ENCODE peak calls at places on chromosomes 16 and 17, in five cellular contexts. One of them, this sample, is unnamed.

GRCh38 chr17:78341559-78342437 is 18.1 kb downstream of the SOCS3 start:
- DNase-seq in endodermal cell: peak; percentile 92
- DNase-seq in ovary: peak; percentile 90
- DNase-seq in substantia nigra: peak; percentile 84
- DNase-seq in IMR-90: peak; percentile 74
- DNase-seq in this sample: peak; percentile 78

GRCh38 chr17:40399185-40399584 is 18.5 kb downstream of the TOP2A start:
- DNase-seq in ovary: no peak
- DNase-seq in IMR-90: peak; percentile 74
- DNase-seq in endodermal cell: no peak
- DNase-seq in substantia nigra: no peak
- DNase-seq in this sample: peak; percentile 77

GRCh38 chr16:81315271-81316175 is 761 bp downstream of the GAN start:
- DNase-seq in ovary: peak; percentile 72
- DNase-seq in substantia nigra: peak; percentile 27
- DNase-seq in endodermal cell: peak; percentile 63
- DNase-seq in IMR-90: peak; percentile 51
- DNase-seq in this sample: peak; percentile 61

GRCh38 chr16:3800019-3800418 is 80.5 kb downstream of the CREBBP start:
- DNase-seq in substantia nigra: no peak
- DNase-seq in endodermal cell: no peak
- DNase-seq in IMR-90: no peak
- DNase-seq in ovary: no peak
- DNase-seq in this sample: no peak

GRCh38 chr16:19733551-19733950 is 15.5 kb downstream of the IQCK start:
- DNase-seq in ovary: no peak
- DNase-seq in substantia nigra: no peak
- DNase-seq in endodermal cell: no peak
- DNase-seq in IMR-90: no peak
- DNase-seq in this sample: no peak

GRCh38 chr17:38777641-38778250 is 21.6 kb downstream of the PIP4K2B start:
- DNase-seq in substantia nigra: no peak
- DNase-seq in IMR-90: peak; percentile 44
- DNase-seq in endodermal cell: no peak
- DNase-seq in ovary: no peak
- DNase-seq in this sample: no peak

GRCh38 chr17:57915980-57916757 is 39.0 kb downstream of the CUEDC1 start:
- DNase-seq in ovary: peak; percentile 44
- DNase-seq in IMR-90: peak; percentile 26
- DNase-seq in substantia nigra: peak; percentile 39
- DNase-seq in endodermal cell: peak; percentile 83
- DNase-seq in this sample: no peak

GRCh38 chr16:53899471-53899870 is 195.5 kb downstream of the FTO start:
- DNase-seq in IMR-90: no peak
- DNase-seq in ovary: no peak
- DNase-seq in substantia nigra: no peak
- DNase-seq in endodermal cell: no peak
- DNase-seq in this sample: no peak

GRCh38 chr17:32143525-32143865 is 1.2 kb downstream of the RHOT1 start:
- DNase-seq in endodermal cell: no peak
- DNase-seq in substantia nigra: no peak
- DNase-seq in IMR-90: no peak
- DNase-seq in ovary: no peak
- DNase-seq in this sample: no peak

GRCh38 chr17:78351449-78352006 is 8.3 kb downstream of the SOCS3 start:
- DNase-seq in IMR-90: peak; percentile 98
- DNase-seq in substantia nigra: peak; percentile 74
- DNase-seq in ovary: peak; percentile 99
- DNase-seq in endodermal cell: peak; percentile 95
- DNase-seq in this sample: peak; percentile 29

GRCh38 chr17:50316016-50316587 is 29.8 kb upstream of the XYLT2 start:
- DNase-seq in ovary: no peak
- DNase-seq in endodermal cell: peak; percentile 9
- DNase-seq in substantia nigra: no peak
- DNase-seq in IMR-90: no peak
- DNase-seq in this sample: no peak

GRCh38 chr16:89921699-89922476 is 1.3 kb upstream of the TUBB3 start:
- DNase-seq in substantia nigra: no peak
- DNase-seq in endodermal cell: peak; percentile 89
- DNase-seq in IMR-90: peak; percentile 94
- DNase-seq in ovary: peak; percentile 81
- DNase-seq in this sample: peak; percentile 50

GRCh38 chr16:53207810-53208752 is 153.3 kb downstream of the CHD9 start:
- DNase-seq in ovary: no peak
- DNase-seq in endodermal cell: peak; percentile 78
- DNase-seq in IMR-90: peak; percentile 83
- DNase-seq in substantia nigra: no peak
- DNase-seq in this sample: peak; percentile 91

GRCh38 chr16:23590181-23590580 is 5.9 kb downstream of the NDUFAB1 start:
- DNase-seq in substantia nigra: no peak
- DNase-seq in endodermal cell: no peak
- DNase-seq in IMR-90: no peak
- DNase-seq in ovary: no peak
- DNase-seq in this sample: no peak

GRCh38 chr16:55661842-55662479 is 6.2 kb downstream of the SLC6A2 start:
- DNase-seq in ovary: no peak
- DNase-seq in substantia nigra: no peak
- DNase-seq in endodermal cell: no peak
- DNase-seq in IMR-90: no peak
- DNase-seq in this sample: no peak

GRCh38 chr17:79794659-79795511 is 2.0 kb downstream of the CBX8 start:
- DNase-seq in endodermal cell: peak; percentile 78
- DNase-seq in ovary: no peak
- DNase-seq in IMR-90: no peak
- DNase-seq in substantia nigra: no peak
- DNase-seq in this sample: no peak

GRCh38 chr17:27782791-27783206 is 17.5 kb downstream of the NOS2 start:
- DNase-seq in endodermal cell: no peak
- DNase-seq in IMR-90: no peak
- DNase-seq in ovary: no peak
- DNase-seq in substantia nigra: no peak
- DNase-seq in this sample: no peak

GRCh38 chr16:11757671-11758545 is 15.3 kb upstream of the TXNDC11 start:
- DNase-seq in IMR-90: peak; percentile 70
- DNase-seq in substantia nigra: no peak
- DNase-seq in endodermal cell: no peak
- DNase-seq in ovary: no peak
- DNase-seq in this sample: no peak

GRCh38 chr16:1042776-1043349 is 29.7 kb upstream of the SSTR5 start:
- DNase-seq in ovary: no peak
- DNase-seq in endodermal cell: no peak
- DNase-seq in IMR-90: no peak
- DNase-seq in substantia nigra: no peak
- DNase-seq in this sample: no peak

DNA sequence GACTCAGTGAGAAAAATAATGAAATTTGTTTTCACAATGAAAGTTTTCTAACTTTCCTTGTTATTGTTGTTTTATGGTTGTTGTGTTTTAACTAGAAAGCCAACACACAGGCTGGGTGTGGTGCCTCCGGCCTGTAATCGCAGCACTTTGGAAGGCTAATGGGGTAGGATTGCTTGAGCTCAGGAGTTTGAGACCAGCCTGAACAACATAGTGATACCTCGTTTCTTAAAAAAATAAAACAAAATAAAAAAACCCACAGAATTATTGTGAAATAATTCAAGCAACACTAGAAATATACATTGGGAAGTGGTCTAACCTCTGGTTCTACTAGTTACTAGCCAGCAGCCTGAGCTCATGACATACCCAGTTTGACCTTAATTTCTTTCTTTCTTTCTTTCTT is 630 bp downstream of the MILR1 start:
- DNase-seq in IMR-90: no peak
- DNase-seq in endodermal cell: no peak
- DNase-seq in ovary: no peak
- DNase-seq in substantia nigra: no peak
- DNase-seq in this sample: peak; percentile 45
- H3K27ac ChIP-seq in IMR-90: no peak overlapping the region
- H3K27ac ChIP-seq in endodermal cell: no peak overlapping the region
- H3K27ac ChIP-seq in ovary: no peak overlapping the region
- H3K27ac ChIP-seq in substantia nigra: no peak overlapping the region
- H3K27ac ChIP-seq in this sample: no peak overlapping the region

GRCh38 chr16:51834131-51834530 is 683.1 kb upstream of the SALL1 start:
- DNase-seq in ovary: no peak
- DNase-seq in substantia nigra: no peak
- DNase-seq in IMR-90: peak; percentile 47
- DNase-seq in endodermal cell: no peak
- DNase-seq in this sample: no peak
- H3K27ac ChIP-seq in ovary: no peak overlapping the region
- H3K27ac ChIP-seq in substantia nigra: no peak overlapping the region
- H3K27ac ChIP-seq in IMR-90: no peak overlapping the region
- H3K27ac ChIP-seq in endodermal cell: no peak overlapping the region
- H3K27ac ChIP-seq in this sample: no peak overlapping the region

GRCh38 chr17:62648247-62648953 is 20.9 kb downstream of the MRC2 start:
- DNase-seq in IMR-90: peak; percentile 29
- DNase-seq in substantia nigra: no peak
- DNase-seq in ovary: peak; percentile 57
- DNase-seq in endodermal cell: peak; percentile 40
- DNase-seq in this sample: no peak
- H3K27ac ChIP-seq in IMR-90: peak overlapping the region; percentile 86
- H3K27ac ChIP-seq in substantia nigra: no peak overlapping the region
- H3K27ac ChIP-seq in ovary: peak overlapping the region; percentile 18
- H3K27ac ChIP-seq in endodermal cell: peak overlapping the region; percentile 47
- H3K27ac ChIP-seq in this sample: peak overlapping the region; percentile 9

GRCh38 chr17:43529977-43530302 is 16.2 kb downstream of the ETV4 start:
- DNase-seq in ovary: peak; percentile 40
- DNase-seq in endodermal cell: no peak
- DNase-seq in substantia nigra: no peak
- DNase-seq in IMR-90: no peak
- DNase-seq in this sample: no peak
- H3K27ac ChIP-seq in ovary: no peak overlapping the region
- H3K27ac ChIP-seq in endodermal cell: peak overlapping the region; percentile 93
- H3K27ac ChIP-seq in substantia nigra: no peak overlapping the region
- H3K27ac ChIP-seq in IMR-90: peak overlapping the region; percentile 97
- H3K27ac ChIP-seq in this sample: peak overlapping the region; percentile 76

DNA sequence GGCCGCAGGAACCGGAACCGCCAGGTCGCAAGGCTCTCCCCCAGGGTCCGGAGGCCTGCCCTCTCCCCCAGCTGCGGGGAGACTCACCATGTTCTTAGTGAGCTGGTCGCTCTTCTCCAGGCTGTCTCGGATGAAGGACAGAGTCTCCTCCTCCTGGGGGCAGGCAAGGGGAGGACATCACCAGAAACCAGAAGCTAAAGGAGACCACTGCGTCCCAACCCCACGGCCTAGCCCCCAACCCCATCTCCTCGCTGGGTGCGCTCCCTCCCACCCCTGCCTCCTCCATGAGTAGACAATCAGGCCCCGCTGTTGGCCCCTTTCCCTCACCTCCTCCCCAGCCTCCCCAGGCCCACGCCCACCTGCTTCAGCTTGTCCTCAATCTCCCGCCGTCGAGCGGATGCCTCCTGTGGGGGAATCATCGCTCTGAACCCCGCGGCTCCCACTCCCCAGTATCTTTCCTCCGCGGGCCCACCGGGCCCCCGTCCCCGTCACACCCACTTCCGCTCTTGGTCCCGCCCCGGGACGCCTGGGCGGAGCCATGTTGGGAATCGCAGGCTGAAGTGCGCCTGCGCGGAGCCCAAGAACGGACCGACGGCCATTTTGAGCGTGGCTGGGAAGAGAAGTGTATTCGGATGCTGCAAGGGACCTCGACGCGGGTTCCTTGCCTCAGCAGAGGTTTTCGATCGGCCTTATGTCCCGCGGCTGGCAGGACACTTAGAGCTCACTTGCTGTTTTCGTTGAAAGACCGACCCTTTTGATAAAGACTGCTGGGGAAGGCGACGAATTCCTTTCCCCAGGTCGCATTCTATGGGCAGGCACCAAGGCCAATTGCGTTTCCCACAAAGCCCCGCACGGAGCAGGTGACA is at the start of gene EXOC7:
- DNase-seq in ovary: peak; percentile 96
- DNase-seq in endodermal cell: peak; percentile 99
- DNase-seq in substantia nigra: peak; percentile 89
- DNase-seq in IMR-90: peak; percentile 88
- DNase-seq in this sample: peak; percentile 92
- H3K27ac ChIP-seq in ovary: peak within 1 kb of the TSS; percentile 9
- H3K27ac ChIP-seq in endodermal cell: peak within 1 kb of the TSS; percentile 13
- H3K27ac ChIP-seq in substantia nigra: peak within 1 kb of the TSS; percentile 85
- H3K27ac ChIP-seq in IMR-90: peak within 1 kb of the TSS; percentile 90
- H3K27ac ChIP-seq in this sample: peak within 1 kb of the TSS; percentile 79

GRCh38 chr16:85395207-85395912 is 217.8 kb upstream of the GSE1 start:
- DNase-seq in ovary: peak; percentile 88
- DNase-seq in IMR-90: peak; percentile 98
- DNase-seq in substantia nigra: no peak
- DNase-seq in endodermal cell: no peak
- DNase-seq in this sample: peak; percentile 47
- H3K27ac ChIP-seq in ovary: no peak overlapping the region
- H3K27ac ChIP-seq in IMR-90: peak overlapping the region; percentile 78
- H3K27ac ChIP-seq in substantia nigra: no peak overlapping the region
- H3K27ac ChIP-seq in endodermal cell: no peak overlapping the region
- H3K27ac ChIP-seq in this sample: no peak overlapping the region

This sample was measured in cardiac muscle cell.